ENCODE peak calls at places on chromosome 9, in nine cellular contexts. One of them, this sample, is unnamed.

GRCh38 chr9:93902780-93903655 is 52.1 kb downstream of the BARX1 start:
- DNase-seq in transverse colon: peak; percentile 3
- DNase-seq in GM12891: no peak
- DNase-seq in GM12865: no peak
- DNase-seq in skeletal muscle cell: no peak
- DNase-seq in AG09309: no peak
- DNase-seq in MV-4-11: no peak
- DNase-seq in B cell: no peak
- DNase-seq in stomach: no peak
- DNase-seq in this sample: no peak

GRCh38 chr9:108680946-108681345 is 174.8 kb downstream of the ACTL7B start:
- DNase-seq in GM12865: no peak
- DNase-seq in transverse colon: no peak
- DNase-seq in MV-4-11: no peak
- DNase-seq in AG09309: no peak
- DNase-seq in B cell: no peak
- DNase-seq in skeletal muscle cell: no peak
- DNase-seq in stomach: no peak
- DNase-seq in GM12891: no peak
- DNase-seq in this sample: no peak

GRCh38 chr9:2623046-2623865 is 1.7 kb downstream of the VLDLR start:
- DNase-seq in stomach: peak; percentile 68
- DNase-seq in AG09309: no peak
- DNase-seq in transverse colon: peak; percentile 10
- DNase-seq in B cell: no peak
- DNase-seq in GM12865: no peak
- DNase-seq in GM12891: peak; percentile 16
- DNase-seq in MV-4-11: peak; percentile 30
- DNase-seq in skeletal muscle cell: no peak
- DNase-seq in this sample: no peak

GRCh38 chr9:20898885-20899554 is 132.4 kb downstream of the HACD4 start:
- DNase-seq in AG09309: no peak
- DNase-seq in GM12865: no peak
- DNase-seq in transverse colon: no peak
- DNase-seq in skeletal muscle cell: no peak
- DNase-seq in GM12891: no peak
- DNase-seq in MV-4-11: no peak
- DNase-seq in B cell: no peak
- DNase-seq in stomach: no peak
- DNase-seq in this sample: no peak

GRCh38 chr9:6443661-6444060 is 30.7 kb downstream of the UHRF2 start:
- DNase-seq in GM12891: no peak
- DNase-seq in stomach: no peak
- DNase-seq in GM12865: no peak
- DNase-seq in transverse colon: no peak
- DNase-seq in MV-4-11: no peak
- DNase-seq in AG09309: peak; percentile 23
- DNase-seq in skeletal muscle cell: no peak
- DNase-seq in B cell: no peak
- DNase-seq in this sample: no peak

GRCh38 chr9:4837768-4838546 is 45.2 kb downstream of the RCL1 start:
- DNase-seq in AG09309: peak; percentile 89
- DNase-seq in transverse colon: no peak
- DNase-seq in GM12865: no peak
- DNase-seq in B cell: no peak
- DNase-seq in GM12891: no peak
- DNase-seq in MV-4-11: no peak
- DNase-seq in skeletal muscle cell: peak; percentile 99
- DNase-seq in stomach: no peak
- DNase-seq in this sample: no peak

GRCh38 chr9:100277166-100277979 is 75.4 kb downstream of the TEX10 start:
- DNase-seq in GM12865: no peak
- DNase-seq in skeletal muscle cell: peak; percentile 47
- DNase-seq in AG09309: peak; percentile 11
- DNase-seq in B cell: no peak
- DNase-seq in MV-4-11: no peak
- DNase-seq in stomach: no peak
- DNase-seq in transverse colon: no peak
- DNase-seq in GM12891: no peak
- DNase-seq in this sample: no peak

GRCh38 chr9:15182755-15183154 is 124.3 kb downstream of the TTC39B start:
- DNase-seq in GM12865: no peak
- DNase-seq in MV-4-11: no peak
- DNase-seq in AG09309: no peak
- DNase-seq in stomach: no peak
- DNase-seq in skeletal muscle cell: no peak
- DNase-seq in transverse colon: no peak
- DNase-seq in B cell: no peak
- DNase-seq in GM12891: no peak
- DNase-seq in this sample: no peak

GRCh38 chr9:32882616-32883015 is 99.3 kb downstream of the TMEM215 start:
- DNase-seq in stomach: no peak
- DNase-seq in transverse colon: no peak
- DNase-seq in GM12891: no peak
- DNase-seq in skeletal muscle cell: no peak
- DNase-seq in AG09309: no peak
- DNase-seq in B cell: no peak
- DNase-seq in MV-4-11: no peak
- DNase-seq in GM12865: no peak
- DNase-seq in this sample: no peak

GRCh38 chr9:71604197-71605063 is 163.9 kb downstream of the CEMIP2 start:
- DNase-seq in MV-4-11: peak; percentile 47
- DNase-seq in GM12891: peak; percentile 9
- DNase-seq in GM12865: peak; percentile 71
- DNase-seq in B cell: peak; percentile 85
- DNase-seq in stomach: peak; percentile 73
- DNase-seq in skeletal muscle cell: peak; percentile 27
- DNase-seq in AG09309: peak; percentile 31
- DNase-seq in transverse colon: peak; percentile 81
- DNase-seq in this sample: peak; percentile 70

GRCh38 chr9:36137392-36138004 is 965 bp downstream of the GLIPR2 start:
- DNase-seq in transverse colon: peak; percentile 31
- DNase-seq in B cell: no peak
- DNase-seq in AG09309: no peak
- DNase-seq in skeletal muscle cell: no peak
- DNase-seq in stomach: no peak
- DNase-seq in MV-4-11: no peak
- DNase-seq in GM12891: no peak
- DNase-seq in GM12865: no peak
- DNase-seq in this sample: no peak

GRCh38 chr9:136300016-136300415 is 3.9 kb downstream of the CCDC187 start:
- DNase-seq in stomach: no peak
- DNase-seq in AG09309: no peak
- DNase-seq in transverse colon: no peak
- DNase-seq in MV-4-11: no peak
- DNase-seq in GM12891: no peak
- DNase-seq in B cell: no peak
- DNase-seq in skeletal muscle cell: no peak
- DNase-seq in GM12865: no peak
- DNase-seq in this sample: no peak

GRCh38 chr9:132572921-132573320 is 9.5 kb upstream of the BARHL1 start:
- DNase-seq in GM12865: no peak
- DNase-seq in AG09309: no peak
- DNase-seq in stomach: no peak
- DNase-seq in GM12891: no peak
- DNase-seq in skeletal muscle cell: no peak
- DNase-seq in transverse colon: no peak
- DNase-seq in B cell: no peak
- DNase-seq in MV-4-11: no peak
- DNase-seq in this sample: no peak

GRCh38 chr9:99931155-99931840 is 24.8 kb downstream of the STX17 start:
- DNase-seq in GM12865: no peak
- DNase-seq in MV-4-11: no peak
- DNase-seq in GM12891: no peak
- DNase-seq in B cell: no peak
- DNase-seq in AG09309: no peak
- DNase-seq in stomach: no peak
- DNase-seq in transverse colon: no peak
- DNase-seq in skeletal muscle cell: no peak
- DNase-seq in this sample: no peak

GRCh38 chr9:121156263-121156731 is 45.4 kb downstream of the RAB14 start:
- DNase-seq in GM12891: peak; percentile 22
- DNase-seq in GM12865: peak; percentile 72
- DNase-seq in MV-4-11: peak; percentile 60
- DNase-seq in skeletal muscle cell: peak; percentile 47
- DNase-seq in B cell: peak; percentile 66
- DNase-seq in transverse colon: no peak
- DNase-seq in stomach: no peak
- DNase-seq in AG09309: peak; percentile 67
- DNase-seq in this sample: no peak

GRCh38 chr9:71760901-71761300 is 7.4 kb downstream of the CEMIP2 start:
- DNase-seq in transverse colon: no peak
- DNase-seq in MV-4-11: no peak
- DNase-seq in skeletal muscle cell: no peak
- DNase-seq in stomach: no peak
- DNase-seq in GM12891: no peak
- DNase-seq in GM12865: no peak
- DNase-seq in AG09309: no peak
- DNase-seq in B cell: no peak
- DNase-seq in this sample: no peak

GRCh38 chr9:95268681-95269080 is 48.8 kb downstream of the FANCC start:
- DNase-seq in GM12865: peak; percentile 12
- DNase-seq in skeletal muscle cell: peak; percentile 9
- DNase-seq in MV-4-11: peak; percentile 10
- DNase-seq in transverse colon: no peak
- DNase-seq in stomach: no peak
- DNase-seq in B cell: no peak
- DNase-seq in GM12891: no peak
- DNase-seq in AG09309: no peak
- DNase-seq in this sample: no peak

GRCh38 chr9:136244776-136245193 is 827 bp downstream of the QSOX2 start:
- DNase-seq in GM12891: no peak
- DNase-seq in B cell: no peak
- DNase-seq in AG09309: no peak
- DNase-seq in MV-4-11: no peak
- DNase-seq in transverse colon: no peak
- DNase-seq in skeletal muscle cell: no peak
- DNase-seq in GM12865: no peak
- DNase-seq in stomach: no peak
- DNase-seq in this sample: no peak

GRCh38 chr9:96619109-96619435 is 571 bp downstream of the CDC14B start:
- DNase-seq in transverse colon: no peak
- DNase-seq in AG09309: no peak
- DNase-seq in stomach: no peak
- DNase-seq in GM12891: no peak
- DNase-seq in skeletal muscle cell: no peak
- DNase-seq in B cell: no peak
- DNase-seq in GM12865: no peak
- DNase-seq in MV-4-11: no peak
- DNase-seq in this sample: no peak

GRCh38 chr9:122394265-122395242 is 23.7 kb downstream of the PTGS1 start:
- DNase-seq in transverse colon: peak; percentile 38
- DNase-seq in GM12891: no peak
- DNase-seq in GM12865: no peak
- DNase-seq in skeletal muscle cell: peak; percentile 77
- DNase-seq in stomach: no peak
- DNase-seq in MV-4-11: no peak
- DNase-seq in B cell: no peak
- DNase-seq in AG09309: peak; percentile 73
- DNase-seq in this sample: no peak

GRCh38 chr9:29555452-29555851 is 1982.2 kb upstream of the C9orf72 start:
- DNase-seq in AG09309: no peak
- DNase-seq in GM12891: no peak
- DNase-seq in GM12865: no peak
- DNase-seq in B cell: no peak
- DNase-seq in transverse colon: no peak
- DNase-seq in skeletal muscle cell: no peak
- DNase-seq in stomach: no peak
- DNase-seq in MV-4-11: peak; percentile 35
- DNase-seq in this sample: no peak

GRCh38 chr9:132546148-132547051 is 36.0 kb upstream of the BARHL1 start:
- DNase-seq in transverse colon: no peak
- DNase-seq in stomach: no peak
- DNase-seq in skeletal muscle cell: no peak
- DNase-seq in B cell: no peak
- DNase-seq in GM12865: no peak
- DNase-seq in MV-4-11: no peak
- DNase-seq in AG09309: no peak
- DNase-seq in GM12891: peak; percentile 36
- DNase-seq in this sample: no peak

GRCh38 chr9:93085676-93086075 is 10.3 kb upstream of the CARD19 start:
- DNase-seq in MV-4-11: no peak
- DNase-seq in stomach: no peak
- DNase-seq in skeletal muscle cell: no peak
- DNase-seq in GM12865: no peak
- DNase-seq in B cell: no peak
- DNase-seq in transverse colon: no peak
- DNase-seq in AG09309: no peak
- DNase-seq in GM12891: no peak
- DNase-seq in this sample: no peak

GRCh38 chr9:134748637-134749036 is 107.0 kb downstream of the COL5A1 start:
- DNase-seq in MV-4-11: no peak
- DNase-seq in AG09309: no peak
- DNase-seq in GM12865: no peak
- DNase-seq in skeletal muscle cell: no peak
- DNase-seq in stomach: no peak
- DNase-seq in B cell: no peak
- DNase-seq in transverse colon: no peak
- DNase-seq in GM12891: no peak
- DNase-seq in this sample: no peak

GRCh38 chr9:132748450-132748849 is 78.2 kb downstream of the GTF3C4 start:
- DNase-seq in stomach: no peak
- DNase-seq in B cell: no peak
- DNase-seq in skeletal muscle cell: no peak
- DNase-seq in GM12865: no peak
- DNase-seq in GM12891: no peak
- DNase-seq in transverse colon: no peak
- DNase-seq in MV-4-11: no peak
- DNase-seq in AG09309: no peak
- DNase-seq in this sample: no peak